ENCODE peak calls at places on chromosomes 11 and 22, in five cellular contexts. One of them, this sample, is unnamed.

GRCh38 chr11:110022548-110022947 is 70.6 kb upstream of the ZC3H12C start:
- DNase-seq in CD4-positive, alpha-beta memory T cell: no peak
- DNase-seq in HCT116: no peak
- DNase-seq in fibroblast of lung: peak; percentile 8
- DNase-seq in left lung: no peak
- DNase-seq in this sample: no peak

GRCh38 chr11:6402561-6402981 is 12.3 kb downstream of the SMPD1 start:
- DNase-seq in CD4-positive, alpha-beta memory T cell: peak; percentile 90
- DNase-seq in HCT116: no peak
- DNase-seq in fibroblast of lung: peak; percentile 27
- DNase-seq in left lung: no peak
- DNase-seq in this sample: no peak

GRCh38 chr22:21816787-21817496 is 50.5 kb downstream of the MAPK1 start:
- DNase-seq in CD4-positive, alpha-beta memory T cell: peak; percentile 73
- DNase-seq in HCT116: no peak
- DNase-seq in fibroblast of lung: peak; percentile 91
- DNase-seq in left lung: no peak
- DNase-seq in this sample: no peak

GRCh38 chr22:47307326-47307725 is 544.9 kb downstream of the TBC1D22A start:
- DNase-seq in CD4-positive, alpha-beta memory T cell: no peak
- DNase-seq in HCT116: no peak
- DNase-seq in fibroblast of lung: peak; percentile 29
- DNase-seq in left lung: no peak
- DNase-seq in this sample: no peak

GRCh38 chr11:111193924-111194490 is 51.5 kb upstream of the POU2AF2 start:
- DNase-seq in CD4-positive, alpha-beta memory T cell: no peak
- DNase-seq in HCT116: no peak
- DNase-seq in fibroblast of lung: no peak
- DNase-seq in left lung: no peak
- DNase-seq in this sample: no peak

GRCh38 chr22:23218867-23219251 is 38.5 kb downstream of the BCR start:
- DNase-seq in CD4-positive, alpha-beta memory T cell: no peak
- DNase-seq in HCT116: no peak
- DNase-seq in fibroblast of lung: peak; percentile 79
- DNase-seq in left lung: peak; percentile 88
- DNase-seq in this sample: no peak

GRCh38 chr11:93904711-93905110 is 54.3 kb upstream of the VSTM5 start:
- DNase-seq in CD4-positive, alpha-beta memory T cell: no peak
- DNase-seq in HCT116: no peak
- DNase-seq in fibroblast of lung: peak; percentile 34
- DNase-seq in left lung: no peak
- DNase-seq in this sample: no peak

GRCh38 chr11:8294251-8294935 is 30.7 kb upstream of the LMO1 start:
- DNase-seq in CD4-positive, alpha-beta memory T cell: no peak
- DNase-seq in HCT116: no peak
- DNase-seq in fibroblast of lung: no peak
- DNase-seq in left lung: no peak
- DNase-seq in this sample: no peak

GRCh38 chr11:130814440-130815073 is 101.7 kb downstream of the SNX19 start:
- DNase-seq in CD4-positive, alpha-beta memory T cell: no peak
- DNase-seq in HCT116: no peak
- DNase-seq in fibroblast of lung: no peak
- DNase-seq in left lung: no peak
- DNase-seq in this sample: no peak

GRCh38 chr11:115636686-115637555 is 132.7 kb upstream of the CADM1 start:
- DNase-seq in CD4-positive, alpha-beta memory T cell: no peak
- DNase-seq in HCT116: no peak
- DNase-seq in fibroblast of lung: no peak
- DNase-seq in left lung: no peak
- DNase-seq in this sample: no peak

GRCh38 chr22:36763576-36763975 is 12.3 kb downstream of the IFT27 start:
- DNase-seq in CD4-positive, alpha-beta memory T cell: no peak
- DNase-seq in HCT116: no peak
- DNase-seq in fibroblast of lung: no peak
- DNase-seq in left lung: peak; percentile 14
- DNase-seq in this sample: no peak

GRCh38 chr11:4038973-4039372 is 55.6 kb upstream of the RRM1 start:
- DNase-seq in CD4-positive, alpha-beta memory T cell: no peak
- DNase-seq in HCT116: no peak
- DNase-seq in fibroblast of lung: peak; percentile 32
- DNase-seq in left lung: no peak
- DNase-seq in this sample: no peak

GRCh38 chr11:59963733-59964132 is at the start of gene OOSP4A:
- DNase-seq in CD4-positive, alpha-beta memory T cell: no peak
- DNase-seq in HCT116: no peak
- DNase-seq in fibroblast of lung: no peak
- DNase-seq in left lung: no peak
- DNase-seq in this sample: no peak

GRCh38 chr11:62856333-62856910 is 17.0 kb upstream of the WDR74 start:
- DNase-seq in CD4-positive, alpha-beta memory T cell: no peak
- DNase-seq in HCT116: no peak
- DNase-seq in fibroblast of lung: no peak
- DNase-seq in left lung: no peak
- DNase-seq in this sample: no peak

GRCh38 chr22:34080501-34080900 is 160.2 kb upstream of the LARGE1 start:
- DNase-seq in CD4-positive, alpha-beta memory T cell: no peak
- DNase-seq in HCT116: no peak
- DNase-seq in fibroblast of lung: no peak
- DNase-seq in left lung: no peak
- DNase-seq in this sample: no peak

GRCh38 chr11:69295995-69296889 is 2.3 kb downstream of the MYEOV start:
- DNase-seq in CD4-positive, alpha-beta memory T cell: no peak
- DNase-seq in HCT116: no peak
- DNase-seq in fibroblast of lung: peak; percentile 45
- DNase-seq in left lung: peak; percentile 64
- DNase-seq in this sample: no peak

GRCh38 chr11:85826096-85826855 is 15.3 kb upstream of the SYTL2 start:
- DNase-seq in CD4-positive, alpha-beta memory T cell: no peak
- DNase-seq in HCT116: no peak
- DNase-seq in fibroblast of lung: peak; percentile 38
- DNase-seq in left lung: no peak
- DNase-seq in this sample: no peak

GRCh38 chr11:35664977-35665441 is 2.4 kb downstream of the TRIM44 start:
- DNase-seq in CD4-positive, alpha-beta memory T cell: no peak
- DNase-seq in HCT116: no peak
- DNase-seq in fibroblast of lung: peak; percentile 41
- DNase-seq in left lung: no peak
- DNase-seq in this sample: no peak

GRCh38 chr11:44348114-44348513 is 38.2 kb upstream of the ALX4 start:
- DNase-seq in CD4-positive, alpha-beta memory T cell: no peak
- DNase-seq in HCT116: no peak
- DNase-seq in fibroblast of lung: no peak
- DNase-seq in left lung: no peak
- DNase-seq in this sample: no peak

GRCh38 chr11:30342736-30343166 is 19.8 kb downstream of the ARL14EP start:
- DNase-seq in CD4-positive, alpha-beta memory T cell: no peak
- DNase-seq in HCT116: no peak
- DNase-seq in fibroblast of lung: no peak
- DNase-seq in left lung: no peak
- DNase-seq in this sample: no peak

GRCh38 chr11:60974726-60975125 is 3.2 kb downstream of the CD6 start:
- DNase-seq in CD4-positive, alpha-beta memory T cell: no peak
- DNase-seq in HCT116: no peak
- DNase-seq in fibroblast of lung: no peak
- DNase-seq in left lung: no peak
- DNase-seq in this sample: peak; percentile 22

GRCh38 chr11:126939552-126939951 is 61.0 kb downstream of the KIRREL3 start:
- DNase-seq in CD4-positive, alpha-beta memory T cell: no peak
- DNase-seq in HCT116: no peak
- DNase-seq in fibroblast of lung: no peak
- DNase-seq in left lung: no peak
- DNase-seq in this sample: no peak

GRCh38 chr11:2393111-2393868 is 7.3 kb upstream of the TSSC4 start:
- DNase-seq in CD4-positive, alpha-beta memory T cell: no peak
- DNase-seq in HCT116: no peak
- DNase-seq in fibroblast of lung: no peak
- DNase-seq in left lung: no peak
- DNase-seq in this sample: no peak

GRCh38 chr11:16293204-16293681 is 63.1 kb downstream of the SOX6 start:
- DNase-seq in CD4-positive, alpha-beta memory T cell: no peak
- DNase-seq in HCT116: no peak
- DNase-seq in fibroblast of lung: peak; percentile 55
- DNase-seq in left lung: no peak
- DNase-seq in this sample: no peak

GRCh38 chr11:7977251-7977917 is 9.8 kb upstream of the EIF3F start:
- DNase-seq in CD4-positive, alpha-beta memory T cell: no peak
- DNase-seq in HCT116: no peak
- DNase-seq in fibroblast of lung: peak; percentile 91
- DNase-seq in left lung: no peak
- DNase-seq in this sample: no peak

GRCh38 chr11:5115339-5115738 is 22.8 kb downstream of the OR52A5 start:
- DNase-seq in CD4-positive, alpha-beta memory T cell: no peak
- DNase-seq in HCT116: no peak
- DNase-seq in fibroblast of lung: no peak
- DNase-seq in left lung: no peak
- DNase-seq in this sample: no peak

GRCh38 chr11:98616256-98616655 is 404.5 kb upstream of the CNTN5 start:
- DNase-seq in CD4-positive, alpha-beta memory T cell: no peak
- DNase-seq in HCT116: no peak
- DNase-seq in fibroblast of lung: no peak
- DNase-seq in left lung: no peak
- DNase-seq in this sample: no peak

GRCh38 chr11:2137202-2138071 is 1.8 kb downstream of the IGF2 start:
- DNase-seq in CD4-positive, alpha-beta memory T cell: no peak
- DNase-seq in HCT116: peak; percentile 36
- DNase-seq in fibroblast of lung: peak; percentile 43
- DNase-seq in left lung: no peak
- DNase-seq in this sample: no peak

GRCh38 chr22:45240810-45241631 is at the start of gene KIAA0930:
- DNase-seq in CD4-positive, alpha-beta memory T cell: peak; percentile 80
- DNase-seq in HCT116: peak; percentile 54
- DNase-seq in fibroblast of lung: peak; percentile 49
- DNase-seq in left lung: peak; percentile 87
- DNase-seq in this sample: peak; percentile 82

GRCh38 chr11:119763071-119763715 is 34.2 kb upstream of the NECTIN1 start:
- DNase-seq in CD4-positive, alpha-beta memory T cell: no peak
- DNase-seq in HCT116: no peak
- DNase-seq in fibroblast of lung: peak; percentile 14
- DNase-seq in left lung: no peak
- DNase-seq in this sample: no peak

GRCh38 chr22:48755332-48755949 is 1072.2 kb downstream of the BRD1 start:
- DNase-seq in CD4-positive, alpha-beta memory T cell: no peak
- DNase-seq in HCT116: no peak
- DNase-seq in fibroblast of lung: no peak
- DNase-seq in left lung: no peak
- DNase-seq in this sample: no peak

GRCh38 chr11:9616858-9617257 is 43.4 kb downstream of the WEE1 start:
- DNase-seq in CD4-positive, alpha-beta memory T cell: no peak
- DNase-seq in HCT116: no peak
- DNase-seq in fibroblast of lung: no peak
- DNase-seq in left lung: no peak
- DNase-seq in this sample: no peak

GRCh38 chr22:26826431-26826935 is 169.1 kb downstream of the MIAT start:
- DNase-seq in CD4-positive, alpha-beta memory T cell: no peak
- DNase-seq in HCT116: no peak
- DNase-seq in fibroblast of lung: no peak
- DNase-seq in left lung: no peak
- DNase-seq in this sample: no peak
- H3K27ac ChIP-seq in CD4-positive, alpha-beta memory T cell: no peak overlapping the region
- H3K27ac ChIP-seq in HCT116: no peak overlapping the region
- H3K27ac ChIP-seq in fibroblast of lung: no peak overlapping the region
- H3K27ac ChIP-seq in left lung: no peak overlapping the region
- H3K27ac ChIP-seq in this sample: no peak overlapping the region

DNA sequence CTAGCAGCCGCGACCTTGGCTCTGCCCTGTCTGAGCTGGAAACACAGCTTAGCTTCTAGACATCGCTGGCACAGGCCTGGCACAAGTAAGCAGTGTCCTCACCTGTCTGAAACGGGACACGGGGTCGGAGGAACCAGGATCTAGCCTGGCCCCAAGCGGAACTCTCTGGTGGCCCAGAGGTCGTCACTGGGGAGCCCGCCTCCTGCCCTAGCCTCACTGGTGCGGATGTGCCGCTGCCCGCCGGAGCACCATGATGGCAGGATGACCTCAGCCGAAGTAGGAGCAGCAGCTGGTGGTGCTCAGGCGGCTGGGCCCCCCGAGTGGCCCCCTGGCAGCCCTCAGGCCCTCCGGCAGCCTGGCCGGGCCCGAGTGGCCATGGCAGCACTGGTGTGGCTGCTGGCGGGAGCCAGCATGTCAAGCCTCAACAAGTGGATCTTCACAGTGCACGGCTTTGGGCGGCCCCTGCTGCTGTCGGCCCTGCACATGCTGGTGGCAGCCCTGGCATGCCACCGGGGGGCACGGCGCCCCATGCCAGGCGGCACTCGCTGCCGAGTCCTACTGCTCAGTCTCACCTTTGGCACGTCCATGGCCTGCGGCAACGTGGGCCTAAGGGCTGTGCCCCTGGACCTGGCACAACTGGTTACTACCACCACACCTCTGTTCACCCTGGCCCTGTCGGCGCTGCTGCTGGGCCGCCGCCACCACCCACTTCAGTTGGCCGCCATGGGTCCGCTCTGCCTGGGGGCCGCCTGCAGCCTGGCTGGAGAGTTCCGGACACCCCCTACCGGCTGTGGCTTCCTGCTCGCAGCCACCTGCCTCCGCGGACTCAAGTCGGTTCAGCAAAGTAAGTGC is 871 bp downstream of the SLC35E4 start:
- DNase-seq in CD4-positive, alpha-beta memory T cell: no peak
- DNase-seq in HCT116: no peak
- DNase-seq in fibroblast of lung: peak; percentile 17
- DNase-seq in left lung: peak; percentile 43
- DNase-seq in this sample: peak; percentile 40
- H3K27ac ChIP-seq in CD4-positive, alpha-beta memory T cell: peak overlapping the region; percentile 79
- H3K27ac ChIP-seq in HCT116: peak overlapping the region; percentile 87
- H3K27ac ChIP-seq in fibroblast of lung: peak overlapping the region; percentile 80
- H3K27ac ChIP-seq in left lung: no peak overlapping the region
- H3K27ac ChIP-seq in this sample: peak overlapping the region; percentile 94

DNA sequence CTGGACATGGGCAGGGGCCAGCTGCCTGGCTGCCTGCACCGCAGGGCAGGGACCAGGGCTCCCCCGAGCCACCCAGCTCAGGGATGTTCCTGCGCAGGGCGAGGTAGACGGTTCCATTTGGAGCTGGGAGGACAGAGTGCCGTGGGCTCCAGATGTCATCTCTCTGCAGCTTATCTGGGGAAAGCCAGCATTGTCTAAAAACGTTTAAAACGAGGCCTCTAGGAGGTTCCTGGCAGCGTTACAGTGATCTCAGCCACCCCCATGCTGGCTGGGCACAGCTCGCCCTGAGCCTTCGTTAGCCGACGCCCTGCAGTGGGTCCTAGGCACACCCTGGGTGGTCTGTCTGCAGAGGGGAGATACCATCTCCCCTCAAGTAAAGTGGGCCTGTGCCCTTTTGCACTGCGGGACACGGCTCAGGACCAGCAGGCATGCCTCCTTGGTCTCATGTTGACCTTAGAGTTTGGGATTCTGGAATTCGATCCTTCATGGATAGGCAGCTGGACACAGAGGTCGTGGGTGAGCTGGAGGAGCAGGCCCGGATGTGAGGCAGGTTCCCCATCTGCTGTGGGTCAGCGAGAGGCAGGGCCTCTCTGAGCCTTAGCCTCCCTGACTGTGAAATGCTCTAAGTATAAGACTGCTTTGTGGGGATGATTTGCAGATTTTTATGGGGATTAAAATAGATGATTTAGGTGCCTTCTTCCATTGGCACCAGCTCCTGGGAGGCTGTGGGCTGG is 14.1 kb downstream of the SYNGR1 start:
- DNase-seq in CD4-positive, alpha-beta memory T cell: no peak
- DNase-seq in HCT116: no peak
- DNase-seq in fibroblast of lung: no peak
- DNase-seq in left lung: no peak
- DNase-seq in this sample: no peak
- H3K27ac ChIP-seq in CD4-positive, alpha-beta memory T cell: no peak overlapping the region
- H3K27ac ChIP-seq in HCT116: no peak overlapping the region
- H3K27ac ChIP-seq in fibroblast of lung: no peak overlapping the region
- H3K27ac ChIP-seq in left lung: no peak overlapping the region
- H3K27ac ChIP-seq in this sample: peak overlapping the region; percentile 41

GRCh38 chr22:31449521-31449920 is 40.1 kb downstream of the EIF4ENIF1 start:
- DNase-seq in CD4-positive, alpha-beta memory T cell: no peak
- DNase-seq in HCT116: no peak
- DNase-seq in fibroblast of lung: no peak
- DNase-seq in left lung: no peak
- DNase-seq in this sample: no peak
- H3K27ac ChIP-seq in CD4-positive, alpha-beta memory T cell: no peak overlapping the region
- H3K27ac ChIP-seq in HCT116: no peak overlapping the region
- H3K27ac ChIP-seq in fibroblast of lung: no peak overlapping the region
- H3K27ac ChIP-seq in left lung: no peak overlapping the region
- H3K27ac ChIP-seq in this sample: no peak overlapping the region